ENCODE peak calls at places on chromosomes 7 and 10, in nine cellular contexts. One of them, this sample, is unnamed.

GRCh38 chr10:13223241-13223640 is 10.9 kb downstream of the UCMA start:
- DNase-seq in Peyer's patch: no peak
- DNase-seq in suprapubic skin: no peak
- DNase-seq in spleen: no peak
- DNase-seq in heart left ventricle: no peak
- DNase-seq in HepG2: no peak
- DNase-seq in A549: no peak
- DNase-seq in sigmoid colon: no peak
- DNase-seq in transverse colon: no peak
- DNase-seq in this sample: no peak

GRCh38 chr10:66752714-66753113 is 173.1 kb upstream of the LRRTM3 start:
- DNase-seq in transverse colon: no peak
- DNase-seq in Peyer's patch: no peak
- DNase-seq in heart left ventricle: no peak
- DNase-seq in suprapubic skin: no peak
- DNase-seq in spleen: no peak
- DNase-seq in A549: no peak
- DNase-seq in HepG2: no peak
- DNase-seq in sigmoid colon: no peak
- DNase-seq in this sample: no peak

GRCh38 chr10:49400365-49400764 is 4.5 kb upstream of the DRGX start:
- DNase-seq in A549: no peak
- DNase-seq in suprapubic skin: peak
- DNase-seq in HepG2: no peak
- DNase-seq in sigmoid colon: no peak
- DNase-seq in Peyer's patch: no peak
- DNase-seq in transverse colon: no peak
- DNase-seq in heart left ventricle: no peak
- DNase-seq in spleen: no peak
- DNase-seq in this sample: no peak

GRCh38 chr10:71396084-71396713 is 521 bp upstream of the CDH23 start:
- DNase-seq in spleen: peak
- DNase-seq in Peyer's patch: no peak
- DNase-seq in transverse colon: peak
- DNase-seq in HepG2: no peak
- DNase-seq in sigmoid colon: peak
- DNase-seq in heart left ventricle: peak
- DNase-seq in A549: peak
- DNase-seq in suprapubic skin: peak
- DNase-seq in this sample: peak

GRCh38 chr10:109450702-109451101 is 472.6 kb downstream of the XPNPEP1 start:
- DNase-seq in A549: no peak
- DNase-seq in suprapubic skin: no peak
- DNase-seq in heart left ventricle: no peak
- DNase-seq in spleen: no peak
- DNase-seq in sigmoid colon: no peak
- DNase-seq in transverse colon: no peak
- DNase-seq in Peyer's patch: no peak
- DNase-seq in HepG2: no peak
- DNase-seq in this sample: no peak

GRCh38 chr10:24952701-24953349 is 419 bp upstream of the PRTFDC1 start:
- DNase-seq in HepG2: no peak
- DNase-seq in A549: peak
- DNase-seq in heart left ventricle: peak
- DNase-seq in Peyer's patch: peak
- DNase-seq in transverse colon: peak
- DNase-seq in sigmoid colon: peak
- DNase-seq in spleen: peak
- DNase-seq in suprapubic skin: no peak
- DNase-seq in this sample: peak

GRCh38 chr10:6402349-6402709 is 177.7 kb downstream of the PRKCQ start:
- DNase-seq in transverse colon: no peak
- DNase-seq in sigmoid colon: no peak
- DNase-seq in A549: no peak
- DNase-seq in HepG2: no peak
- DNase-seq in Peyer's patch: no peak
- DNase-seq in suprapubic skin: no peak
- DNase-seq in heart left ventricle: no peak
- DNase-seq in spleen: no peak
- DNase-seq in this sample: no peak

GRCh38 chr7:157394246-157395191 is 57.7 kb downstream of the DNAJB6 start:
- DNase-seq in sigmoid colon: peak
- DNase-seq in A549: no peak
- DNase-seq in spleen: no peak
- DNase-seq in heart left ventricle: no peak
- DNase-seq in HepG2: no peak
- DNase-seq in Peyer's patch: no peak
- DNase-seq in transverse colon: no peak
- DNase-seq in suprapubic skin: peak
- DNase-seq in this sample: no peak

GRCh38 chr10:48612241-48612943 is 7.5 kb upstream of the ARHGAP22 start:
- DNase-seq in HepG2: no peak
- DNase-seq in transverse colon: no peak
- DNase-seq in Peyer's patch: no peak
- DNase-seq in spleen: no peak
- DNase-seq in suprapubic skin: peak
- DNase-seq in heart left ventricle: no peak
- DNase-seq in sigmoid colon: no peak
- DNase-seq in A549: no peak
- DNase-seq in this sample: no peak

GRCh38 chr10:71331736-71332135 is 12.7 kb downstream of the SLC29A3 start:
- DNase-seq in Peyer's patch: no peak
- DNase-seq in suprapubic skin: no peak
- DNase-seq in heart left ventricle: no peak
- DNase-seq in sigmoid colon: no peak
- DNase-seq in HepG2: no peak
- DNase-seq in spleen: no peak
- DNase-seq in transverse colon: no peak
- DNase-seq in A549: no peak
- DNase-seq in this sample: no peak

GRCh38 chr7:98305951-98306535 is 24.6 kb downstream of the BRI3 start:
- DNase-seq in spleen: peak
- DNase-seq in A549: no peak
- DNase-seq in sigmoid colon: no peak
- DNase-seq in heart left ventricle: no peak
- DNase-seq in suprapubic skin: no peak
- DNase-seq in Peyer's patch: no peak
- DNase-seq in transverse colon: no peak
- DNase-seq in HepG2: no peak
- DNase-seq in this sample: no peak

GRCh38 chr10:47336387-47337134 is 11.6 kb upstream of the RBP3 start:
- DNase-seq in heart left ventricle: no peak
- DNase-seq in sigmoid colon: no peak
- DNase-seq in A549: no peak
- DNase-seq in spleen: no peak
- DNase-seq in Peyer's patch: no peak
- DNase-seq in transverse colon: no peak
- DNase-seq in suprapubic skin: peak
- DNase-seq in HepG2: no peak
- DNase-seq in this sample: no peak

GRCh38 chr7:150567168-150567567 is at the start of gene GIMAP4:
- DNase-seq in A549: no peak
- DNase-seq in heart left ventricle: no peak
- DNase-seq in HepG2: no peak
- DNase-seq in sigmoid colon: no peak
- DNase-seq in spleen: peak
- DNase-seq in transverse colon: no peak
- DNase-seq in Peyer's patch: peak
- DNase-seq in suprapubic skin: no peak
- DNase-seq in this sample: peak

GRCh38 chr10:97618285-97618684 is 15.0 kb downstream of the MORN4 start:
- DNase-seq in spleen: peak
- DNase-seq in heart left ventricle: no peak
- DNase-seq in Peyer's patch: no peak
- DNase-seq in HepG2: no peak
- DNase-seq in sigmoid colon: no peak
- DNase-seq in suprapubic skin: no peak
- DNase-seq in transverse colon: no peak
- DNase-seq in A549: no peak
- DNase-seq in this sample: no peak

GRCh38 chr10:48536226-48536500 is 68.7 kb downstream of the ARHGAP22 start:
- DNase-seq in spleen: no peak
- DNase-seq in sigmoid colon: no peak
- DNase-seq in A549: no peak
- DNase-seq in heart left ventricle: no peak
- DNase-seq in Peyer's patch: no peak
- DNase-seq in transverse colon: no peak
- DNase-seq in suprapubic skin: peak
- DNase-seq in HepG2: no peak
- DNase-seq in this sample: no peak

GRCh38 chr10:31700222-31700621 is 228.4 kb downstream of the ARHGAP12 start:
- DNase-seq in heart left ventricle: peak
- DNase-seq in suprapubic skin: no peak
- DNase-seq in spleen: no peak
- DNase-seq in A549: no peak
- DNase-seq in Peyer's patch: no peak
- DNase-seq in transverse colon: no peak
- DNase-seq in sigmoid colon: no peak
- DNase-seq in HepG2: no peak
- DNase-seq in this sample: peak
- H3K27ac ChIP-seq in heart left ventricle: peak
- H3K27ac ChIP-seq in suprapubic skin: peak
- H3K27ac ChIP-seq in spleen: no peak
- H3K27ac ChIP-seq in A549: no peak
- H3K27ac ChIP-seq in Peyer's patch: peak
- H3K27ac ChIP-seq in transverse colon: peak
- H3K27ac ChIP-seq in sigmoid colon: peak
- H3K27ac ChIP-seq in HepG2: no peak
- H3K27ac ChIP-seq in this sample: peak

GRCh38 chr7:99419323-99420021 is 10.7 kb downstream of the BUD31 start:
- DNase-seq in transverse colon: no peak
- DNase-seq in A549: no peak
- DNase-seq in Peyer's patch: no peak
- DNase-seq in heart left ventricle: no peak
- DNase-seq in sigmoid colon: no peak
- DNase-seq in suprapubic skin: no peak
- DNase-seq in HepG2: no peak
- DNase-seq in spleen: no peak
- DNase-seq in this sample: peak
- TF ChIP-seq POLR2A in transverse colon: no peak
- TF ChIP-seq POLR2A in A549: no peak
- TF ChIP-seq POLR2A in Peyer's patch: no peak
- TF ChIP-seq POLR2A in heart left ventricle: no peak
- TF ChIP-seq POLR2A in sigmoid colon: no peak
- TF ChIP-seq POLR2A in suprapubic skin: no peak
- TF ChIP-seq POLR2A in HepG2: no peak
- TF ChIP-seq POLR2A in spleen: no peak
- TF ChIP-seq POLR2A in this sample: no peak

DNA sequence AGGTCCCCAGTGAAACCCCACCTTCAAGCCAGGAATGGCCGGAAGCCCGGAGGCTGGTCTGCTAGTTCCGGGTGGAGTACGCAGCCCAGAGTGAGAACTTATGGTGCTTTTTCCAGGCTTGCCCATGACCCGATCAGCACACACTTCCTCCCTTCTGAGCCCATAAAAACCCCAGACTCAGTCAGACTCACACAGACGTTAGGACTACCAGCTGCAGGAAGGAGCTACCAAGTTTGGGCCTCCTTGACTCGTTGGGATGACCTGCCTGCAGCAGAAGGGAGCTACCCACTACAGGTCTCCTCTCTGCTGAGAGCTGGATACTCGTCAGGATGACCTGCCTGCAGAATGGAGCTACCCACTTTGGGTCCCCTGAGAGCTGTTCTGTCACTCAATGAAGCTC is 39.1 kb downstream of the SCRN1 start:
- DNase-seq in suprapubic skin: no peak
- DNase-seq in A549: no peak
- DNase-seq in sigmoid colon: no peak
- DNase-seq in heart left ventricle: no peak
- DNase-seq in HepG2: no peak
- DNase-seq in transverse colon: no peak
- DNase-seq in Peyer's patch: no peak
- DNase-seq in spleen: no peak
- DNase-seq in this sample: no peak
- H3K27ac ChIP-seq in suprapubic skin: no peak
- H3K27ac ChIP-seq in A549: no peak
- H3K27ac ChIP-seq in sigmoid colon: no peak
- H3K27ac ChIP-seq in heart left ventricle: no peak
- H3K27ac ChIP-seq in HepG2: no peak
- H3K27ac ChIP-seq in transverse colon: no peak
- H3K27ac ChIP-seq in Peyer's patch: no peak
- H3K27ac ChIP-seq in spleen: no peak
- H3K27ac ChIP-seq in this sample: no peak

DNA sequence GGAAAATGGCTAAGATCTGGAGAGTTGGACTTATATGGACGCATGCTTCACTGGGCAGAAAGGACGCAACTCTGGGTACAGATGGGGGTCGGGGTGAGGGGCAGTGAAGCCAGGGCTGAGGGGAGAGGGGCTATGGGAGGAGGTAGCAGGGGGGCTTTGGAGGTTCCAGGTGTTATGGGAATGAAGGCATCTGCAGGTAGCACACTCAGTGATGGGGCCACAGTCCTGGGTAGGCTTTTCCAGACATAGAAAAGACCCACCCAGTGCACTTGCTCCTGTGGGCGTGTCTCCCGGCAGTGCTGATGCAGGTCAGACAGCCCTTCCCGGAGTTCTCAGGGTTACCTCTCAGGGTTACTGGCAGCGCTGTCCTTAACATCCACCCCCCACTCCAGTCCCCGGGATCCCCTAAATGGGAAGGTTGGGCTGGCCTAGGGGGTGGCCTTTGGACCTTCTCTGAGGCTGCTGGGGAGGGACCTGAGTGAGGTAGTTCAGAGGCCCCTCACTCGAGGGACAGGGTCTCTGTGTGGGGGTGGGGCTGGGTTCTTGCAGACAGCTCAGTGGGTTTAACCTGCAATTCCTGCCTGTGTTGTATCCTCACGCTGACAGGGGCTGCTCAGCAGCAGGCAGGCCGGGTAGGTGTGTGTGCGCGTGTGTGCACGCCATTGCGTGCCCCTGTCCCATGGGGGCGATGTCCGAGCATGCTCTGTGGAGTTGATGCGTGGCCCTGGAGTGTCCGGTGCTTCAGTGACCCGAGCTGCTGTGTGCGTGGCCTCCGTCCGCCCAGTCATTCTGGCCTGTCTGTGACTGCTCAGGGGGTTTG is 6.2 kb downstream of the ZYX start:
- DNase-seq in transverse colon: no peak
- DNase-seq in heart left ventricle: no peak
- DNase-seq in sigmoid colon: peak
- DNase-seq in A549: no peak
- DNase-seq in Peyer's patch: no peak
- DNase-seq in HepG2: no peak
- DNase-seq in suprapubic skin: no peak
- DNase-seq in spleen: no peak
- DNase-seq in this sample: no peak
- TF ChIP-seq POLR2A in transverse colon: no peak
- TF ChIP-seq POLR2A in heart left ventricle: no peak
- TF ChIP-seq POLR2A in sigmoid colon: no peak
- TF ChIP-seq POLR2A in A549: no peak
- TF ChIP-seq POLR2A in Peyer's patch: no peak
- TF ChIP-seq POLR2A in HepG2: no peak
- TF ChIP-seq POLR2A in suprapubic skin: no peak
- TF ChIP-seq POLR2A in spleen: no peak
- TF ChIP-seq POLR2A in this sample: no peak